ENCODE peak calls at places on chromosomes 5 and 9, in ten cellular contexts. K is vagina; B is HT1080; G is Jurkat, Clone E6-1; Q is lower leg skin; Z is NCI-H460; O is GM23338; U is SW 1271; P is fibroblast of lung; Y is stimulated activated CD4-positive, alpha-beta T cell treated with anti-CD3 and anti-CD28 coated beads, Interleukin-1b, Interleukin-23, amount 100 ng/mL, for 24 hours. E is an unnamed sample.

GRCh38 chr9:115291841-115292240 is 173.9 kb upstream of the TNC start:
- DNase-seq in K (no peak), Q (peak; percentile 32), Z (no peak), P (peak; percentile 87), O (no peak), B (no peak), Y (no peak), U (no peak), G (no peak), E (peak; percentile 6)

GRCh38 chr9:93121316-93122241 is 12.5 kb downstream of the NINJ1 start:
- DNase-seq in K (no peak), O (no peak), G (no peak), P (no peak), B (no peak), Z (no peak), U (no peak), Y (no peak), Q (no peak), E (no peak)

GRCh38 chr9:131358438-131359029 is 35.4 kb upstream of the PRRC2B start:
- DNase-seq in P (no peak), G (peak; percentile 75), U (no peak), B (no peak), Z (no peak), K (no peak), Y (no peak), Q (no peak), O (peak; percentile 28), E (no peak)

GRCh38 chr5:160419458-160420330 is 813 bp upstream of the SLU7 start:
- DNase-seq in Y (no peak), Q (no peak), P (no peak), U (no peak), B (no peak), K (no peak), Z (no peak), G (no peak), O (peak; percentile 19), E (no peak)

GRCh38 chr5:144289277-144289676 is 118.6 kb downstream of the KCTD16 start:
- DNase-seq in Y (no peak), P (no peak), Z (no peak), K (no peak), Q (no peak), U (no peak), B (no peak), G (no peak), O (no peak), E (no peak)

GRCh38 chr5:14490309-14490711 is 91.3 kb upstream of the OTULINL start:
- DNase-seq in B (no peak), Y (no peak), Q (no peak), G (no peak), U (no peak), Z (no peak), K (no peak), P (no peak), O (no peak), E (peak; percentile 33)

GRCh38 chr9:72583370-72583769 is 62.0 kb downstream of the TMC1 start:
- DNase-seq in P (peak; percentile 36), K (no peak), U (no peak), B (no peak), Q (no peak), Y (no peak), O (no peak), G (no peak), Z (no peak), E (no peak)

GRCh38 chr5:107743357-107744000 is 72.7 kb upstream of the EFNA5 start:
- DNase-seq in P (peak; percentile 69), U (no peak), O (no peak), K (no peak), B (peak; percentile 75), Q (no peak), Y (no peak), Z (no peak), G (no peak), E (peak; percentile 93)

GRCh38 chr9:122122903-122123632 is 30.0 kb upstream of the TTLL11 start:
- DNase-seq in Y (peak; percentile 57), U (peak; percentile 51), P (peak; percentile 39), O (peak; percentile 85), Q (no peak), B (peak; percentile 73), G (peak; percentile 61), Z (peak; percentile 65), K (no peak), E (peak; percentile 72)